ENCODE peak calls at places on chromosomes 11 and 22, in nine cellular contexts. One of them, this sample, is unnamed.

GRCh38 chr11:62108017-62108750 is 15.6 kb upstream of the INCENP start:
- DNase-seq in GM20000: peak
- DNase-seq in progenitor cell of endocrine pancreas: no peak
- DNase-seq in HL-60: no peak
- DNase-seq in cardiac muscle cell: peak
- DNase-seq in epithelial cell of esophagus: peak
- DNase-seq in left ventricle myocardium inferior: no peak
- DNase-seq in fibroblast of lung: peak
- DNase-seq in BJ: no peak
- DNase-seq in this sample: no peak

GRCh38 chr11:11569936-11570491 is 51.8 kb downstream of the GALNT18 start:
- DNase-seq in epithelial cell of esophagus: peak
- DNase-seq in BJ: no peak
- DNase-seq in HL-60: no peak
- DNase-seq in cardiac muscle cell: no peak
- DNase-seq in fibroblast of lung: peak
- DNase-seq in left ventricle myocardium inferior: peak
- DNase-seq in GM20000: no peak
- DNase-seq in progenitor cell of endocrine pancreas: no peak
- DNase-seq in this sample: no peak

GRCh38 chr11:124900464-124900863 is 2.8 kb upstream of the ROBO4 start:
- DNase-seq in epithelial cell of esophagus: peak
- DNase-seq in BJ: peak
- DNase-seq in GM20000: no peak
- DNase-seq in left ventricle myocardium inferior: no peak
- DNase-seq in cardiac muscle cell: no peak
- DNase-seq in progenitor cell of endocrine pancreas: no peak
- DNase-seq in fibroblast of lung: peak
- DNase-seq in HL-60: no peak
- DNase-seq in this sample: no peak

GRCh38 chr11:88739524-88739923 is 326.3 kb downstream of the GRM5 start:
- DNase-seq in BJ: no peak
- DNase-seq in fibroblast of lung: no peak
- DNase-seq in GM20000: no peak
- DNase-seq in cardiac muscle cell: no peak
- DNase-seq in HL-60: peak
- DNase-seq in left ventricle myocardium inferior: no peak
- DNase-seq in progenitor cell of endocrine pancreas: no peak
- DNase-seq in epithelial cell of esophagus: no peak
- DNase-seq in this sample: no peak

GRCh38 chr22:29268511-29269229 is 602 bp downstream of the EWSR1 start:
- DNase-seq in epithelial cell of esophagus: peak
- DNase-seq in cardiac muscle cell: peak
- DNase-seq in BJ: no peak
- DNase-seq in left ventricle myocardium inferior: peak
- DNase-seq in HL-60: no peak
- DNase-seq in GM20000: peak
- DNase-seq in fibroblast of lung: peak
- DNase-seq in progenitor cell of endocrine pancreas: peak
- DNase-seq in this sample: no peak

GRCh38 chr11:124329787-124330478 is 9.9 kb upstream of the OR8D2 start:
- DNase-seq in progenitor cell of endocrine pancreas: no peak
- DNase-seq in cardiac muscle cell: no peak
- DNase-seq in left ventricle myocardium inferior: no peak
- DNase-seq in HL-60: peak
- DNase-seq in fibroblast of lung: peak
- DNase-seq in BJ: no peak
- DNase-seq in epithelial cell of esophagus: peak
- DNase-seq in GM20000: peak
- DNase-seq in this sample: no peak

GRCh38 chr11:67177399-67178281 is 58.6 kb downstream of the KDM2A start:
- DNase-seq in epithelial cell of esophagus: no peak
- DNase-seq in GM20000: no peak
- DNase-seq in cardiac muscle cell: no peak
- DNase-seq in fibroblast of lung: no peak
- DNase-seq in HL-60: no peak
- DNase-seq in left ventricle myocardium inferior: no peak
- DNase-seq in progenitor cell of endocrine pancreas: no peak
- DNase-seq in BJ: no peak
- DNase-seq in this sample: no peak

GRCh38 chr11:44624761-44625221 is 59.3 kb downstream of the CD82 start:
- DNase-seq in HL-60: no peak
- DNase-seq in GM20000: no peak
- DNase-seq in cardiac muscle cell: no peak
- DNase-seq in epithelial cell of esophagus: no peak
- DNase-seq in progenitor cell of endocrine pancreas: no peak
- DNase-seq in fibroblast of lung: no peak
- DNase-seq in BJ: no peak
- DNase-seq in left ventricle myocardium inferior: no peak
- DNase-seq in this sample: peak

GRCh38 chr11:58968251-58968711 is 29.0 kb downstream of the GLYATL1 start:
- DNase-seq in BJ: no peak
- DNase-seq in GM20000: no peak
- DNase-seq in HL-60: no peak
- DNase-seq in fibroblast of lung: no peak
- DNase-seq in left ventricle myocardium inferior: peak
- DNase-seq in progenitor cell of endocrine pancreas: no peak
- DNase-seq in epithelial cell of esophagus: no peak
- DNase-seq in cardiac muscle cell: no peak
- DNase-seq in this sample: no peak

GRCh38 chr11:99693941-99694492 is 673.3 kb downstream of the CNTN5 start:
- DNase-seq in epithelial cell of esophagus: peak
- DNase-seq in fibroblast of lung: peak
- DNase-seq in cardiac muscle cell: no peak
- DNase-seq in left ventricle myocardium inferior: no peak
- DNase-seq in GM20000: no peak
- DNase-seq in HL-60: no peak
- DNase-seq in BJ: no peak
- DNase-seq in progenitor cell of endocrine pancreas: no peak
- DNase-seq in this sample: no peak

GRCh38 chr11:35786918-35787557 is 124.5 kb downstream of the TRIM44 start:
- DNase-seq in HL-60: no peak
- DNase-seq in GM20000: no peak
- DNase-seq in cardiac muscle cell: peak
- DNase-seq in BJ: no peak
- DNase-seq in fibroblast of lung: peak
- DNase-seq in left ventricle myocardium inferior: no peak
- DNase-seq in progenitor cell of endocrine pancreas: no peak
- DNase-seq in epithelial cell of esophagus: no peak
- DNase-seq in this sample: no peak

GRCh38 chr11:80451105-80451504 is 1010.3 kb upstream of the TENM4 start:
- DNase-seq in cardiac muscle cell: no peak
- DNase-seq in HL-60: no peak
- DNase-seq in fibroblast of lung: no peak
- DNase-seq in BJ: no peak
- DNase-seq in progenitor cell of endocrine pancreas: no peak
- DNase-seq in GM20000: no peak
- DNase-seq in epithelial cell of esophagus: no peak
- DNase-seq in left ventricle myocardium inferior: no peak
- DNase-seq in this sample: no peak

GRCh38 chr11:1391165-1392010 is 1.7 kb downstream of the BRSK2 start:
- DNase-seq in epithelial cell of esophagus: no peak
- DNase-seq in HL-60: no peak
- DNase-seq in left ventricle myocardium inferior: no peak
- DNase-seq in fibroblast of lung: no peak
- DNase-seq in progenitor cell of endocrine pancreas: no peak
- DNase-seq in cardiac muscle cell: no peak
- DNase-seq in BJ: no peak
- DNase-seq in GM20000: no peak
- DNase-seq in this sample: no peak
- TF ChIP-seq CTCF in epithelial cell of esophagus: no peak
- TF ChIP-seq CTCF in HL-60: no peak
- TF ChIP-seq CTCF in left ventricle myocardium inferior: no peak
- TF ChIP-seq CTCF in fibroblast of lung: no peak
- TF ChIP-seq CTCF in progenitor cell of endocrine pancreas: no peak
- TF ChIP-seq CTCF in cardiac muscle cell: no peak
- TF ChIP-seq CTCF in BJ: no peak
- TF ChIP-seq CTCF in GM20000: no peak
- TF ChIP-seq CTCF in this sample: no peak

DNA sequence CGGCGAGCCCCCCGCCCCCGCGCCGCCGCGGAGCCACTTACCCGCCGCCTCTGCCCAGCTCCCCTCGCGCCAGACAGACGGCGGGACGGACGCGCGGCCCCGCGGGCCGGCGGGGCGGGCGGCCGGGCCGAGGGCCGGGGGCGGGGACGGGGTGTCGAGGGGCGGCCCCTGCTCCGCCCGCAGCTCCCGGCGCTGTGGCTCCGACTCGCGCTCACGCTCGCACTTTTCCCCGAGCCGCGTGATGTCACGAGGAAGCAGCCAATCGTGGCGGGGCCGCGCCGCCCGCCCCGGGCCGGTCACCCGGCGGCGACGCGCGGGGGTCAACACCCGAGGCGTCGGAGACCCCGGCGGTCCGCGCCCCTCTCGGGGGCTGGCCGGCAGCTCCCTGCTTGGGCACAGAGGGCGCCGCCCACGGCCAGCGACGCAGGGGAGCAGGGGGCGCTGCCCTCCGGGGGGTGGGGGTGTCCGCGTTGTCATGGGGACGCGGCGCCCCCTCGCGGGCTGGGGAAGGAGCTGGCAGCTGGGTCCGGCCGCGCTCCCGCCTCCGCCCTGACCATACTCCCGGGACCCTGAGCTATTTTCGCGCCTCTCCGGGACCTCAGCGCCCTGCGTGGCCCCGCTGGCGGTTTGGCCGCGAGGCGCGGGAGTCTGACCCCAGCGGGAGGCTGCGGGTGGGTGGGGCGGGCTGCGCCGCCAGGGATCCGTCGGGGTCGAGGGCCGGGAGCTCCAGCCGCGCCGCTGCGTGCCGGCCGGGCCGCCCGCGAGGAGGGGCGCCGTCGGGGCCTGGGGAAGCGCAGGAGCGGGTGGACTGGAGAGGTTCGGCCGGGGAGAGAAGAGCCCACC is at the start of gene CHRM4:
- DNase-seq in cardiac muscle cell: peak
- DNase-seq in progenitor cell of endocrine pancreas: peak
- DNase-seq in fibroblast of lung: peak
- DNase-seq in HL-60: no peak
- DNase-seq in GM20000: peak
- DNase-seq in epithelial cell of esophagus: no peak
- DNase-seq in left ventricle myocardium inferior: no peak
- DNase-seq in BJ: no peak
- DNase-seq in this sample: no peak
- TF ChIP-seq CTCF in cardiac muscle cell: peak
- TF ChIP-seq CTCF in progenitor cell of endocrine pancreas: peak
- TF ChIP-seq CTCF in fibroblast of lung: peak
- TF ChIP-seq CTCF in HL-60: no peak
- TF ChIP-seq CTCF in GM20000: peak
- TF ChIP-seq CTCF in epithelial cell of esophagus: no peak
- TF ChIP-seq CTCF in left ventricle myocardium inferior: peak
- TF ChIP-seq CTCF in BJ: peak
- TF ChIP-seq CTCF in this sample: no peak

GRCh38 chr11:128776088-128776433 is 82.2 kb downstream of the FLI1 start:
- DNase-seq in left ventricle myocardium inferior: no peak
- DNase-seq in GM20000: no peak
- DNase-seq in cardiac muscle cell: no peak
- DNase-seq in progenitor cell of endocrine pancreas: no peak
- DNase-seq in BJ: no peak
- DNase-seq in HL-60: no peak
- DNase-seq in fibroblast of lung: no peak
- DNase-seq in epithelial cell of esophagus: no peak
- DNase-seq in this sample: no peak

GRCh38 chr11:128775513-128775912 is 81.6 kb downstream of the FLI1 start:
- DNase-seq in progenitor cell of endocrine pancreas: no peak
- DNase-seq in cardiac muscle cell: no peak
- DNase-seq in left ventricle myocardium inferior: no peak
- DNase-seq in BJ: no peak
- DNase-seq in epithelial cell of esophagus: no peak
- DNase-seq in fibroblast of lung: no peak
- DNase-seq in GM20000: no peak
- DNase-seq in HL-60: no peak
- DNase-seq in this sample: no peak

GRCh38 chr11:128774593-128774992 is 80.7 kb downstream of the FLI1 start:
- DNase-seq in epithelial cell of esophagus: no peak
- DNase-seq in cardiac muscle cell: no peak
- DNase-seq in HL-60: no peak
- DNase-seq in BJ: no peak
- DNase-seq in GM20000: no peak
- DNase-seq in left ventricle myocardium inferior: no peak
- DNase-seq in progenitor cell of endocrine pancreas: no peak
- DNase-seq in fibroblast of lung: no peak
- DNase-seq in this sample: no peak

GRCh38 chr11:128777369-128778011 is 83.6 kb downstream of the FLI1 start:
- DNase-seq in HL-60: no peak
- DNase-seq in progenitor cell of endocrine pancreas: no peak
- DNase-seq in BJ: no peak
- DNase-seq in epithelial cell of esophagus: no peak
- DNase-seq in left ventricle myocardium inferior: no peak
- DNase-seq in cardiac muscle cell: no peak
- DNase-seq in fibroblast of lung: no peak
- DNase-seq in GM20000: no peak
- DNase-seq in this sample: no peak

GRCh38 chr11:128776434-128777284 is 82.8 kb downstream of the FLI1 start:
- DNase-seq in HL-60: no peak
- DNase-seq in fibroblast of lung: peak
- DNase-seq in BJ: no peak
- DNase-seq in GM20000: peak
- DNase-seq in cardiac muscle cell: peak
- DNase-seq in progenitor cell of endocrine pancreas: peak
- DNase-seq in left ventricle myocardium inferior: peak
- DNase-seq in epithelial cell of esophagus: peak
- DNase-seq in this sample: no peak
- TF ChIP-seq CTCF in HL-60: peak
- TF ChIP-seq CTCF in fibroblast of lung: peak
- TF ChIP-seq CTCF in BJ: peak
- TF ChIP-seq CTCF in GM20000: no peak
- TF ChIP-seq CTCF in cardiac muscle cell: peak
- TF ChIP-seq CTCF in progenitor cell of endocrine pancreas: peak
- TF ChIP-seq CTCF in left ventricle myocardium inferior: peak
- TF ChIP-seq CTCF in epithelial cell of esophagus: peak
- TF ChIP-seq CTCF in this sample: no peak

GRCh38 chr11:65017927-65018326 is 4.0 kb downstream of the ARL2 start:
- DNase-seq in progenitor cell of endocrine pancreas: no peak
- DNase-seq in epithelial cell of esophagus: no peak
- DNase-seq in BJ: no peak
- DNase-seq in GM20000: no peak
- DNase-seq in HL-60: no peak
- DNase-seq in left ventricle myocardium inferior: no peak
- DNase-seq in fibroblast of lung: no peak
- DNase-seq in cardiac muscle cell: no peak
- DNase-seq in this sample: no peak

GRCh38 chr11:65016705-65017104 is 2.7 kb downstream of the ARL2 start:
- DNase-seq in fibroblast of lung: no peak
- DNase-seq in BJ: no peak
- DNase-seq in left ventricle myocardium inferior: no peak
- DNase-seq in progenitor cell of endocrine pancreas: no peak
- DNase-seq in HL-60: no peak
- DNase-seq in GM20000: no peak
- DNase-seq in epithelial cell of esophagus: peak
- DNase-seq in cardiac muscle cell: no peak
- DNase-seq in this sample: no peak

GRCh38 chr11:65013692-65014145 is 241 bp upstream of the ARL2 start:
- DNase-seq in HL-60: no peak
- DNase-seq in BJ: no peak
- DNase-seq in cardiac muscle cell: peak
- DNase-seq in epithelial cell of esophagus: peak
- DNase-seq in left ventricle myocardium inferior: peak
- DNase-seq in fibroblast of lung: peak
- DNase-seq in progenitor cell of endocrine pancreas: no peak
- DNase-seq in GM20000: peak
- DNase-seq in this sample: peak

GRCh38 chr11:65013130-65013691 is 749 bp upstream of the ARL2 start:
- DNase-seq in BJ: no peak
- DNase-seq in progenitor cell of endocrine pancreas: peak
- DNase-seq in HL-60: peak
- DNase-seq in left ventricle myocardium inferior: no peak
- DNase-seq in epithelial cell of esophagus: peak
- DNase-seq in cardiac muscle cell: no peak
- DNase-seq in fibroblast of lung: peak
- DNase-seq in GM20000: peak
- DNase-seq in this sample: peak

GRCh38 chr11:65014146-65014960 is at the start of gene ARL2:
- DNase-seq in left ventricle myocardium inferior: no peak
- DNase-seq in GM20000: peak
- DNase-seq in epithelial cell of esophagus: peak
- DNase-seq in HL-60: peak
- DNase-seq in cardiac muscle cell: no peak
- DNase-seq in BJ: no peak
- DNase-seq in fibroblast of lung: no peak
- DNase-seq in progenitor cell of endocrine pancreas: peak
- DNase-seq in this sample: peak
- TF ChIP-seq CTCF in left ventricle myocardium inferior: peak
- TF ChIP-seq CTCF in GM20000: peak
- TF ChIP-seq CTCF in epithelial cell of esophagus: peak
- TF ChIP-seq CTCF in HL-60: peak
- TF ChIP-seq CTCF in cardiac muscle cell: peak
- TF ChIP-seq CTCF in BJ: no peak
- TF ChIP-seq CTCF in fibroblast of lung: peak
- TF ChIP-seq CTCF in progenitor cell of endocrine pancreas: peak
- TF ChIP-seq CTCF in this sample: no peak

This sample was measured in omental fat pad.